ENCODE peak calls at places on chromosome 2, in five cellular contexts. G, F, N, I and O are unnamed samples.

GRCh38 chr2:146246734-146247523 is 1597.9 kb upstream of the ACVR2A start:
- DNase-seq in F (peak; percentile 11), G (no peak), N (no peak), I (no peak), O (peak; percentile 11)

GRCh38 chr2:133711226-133711625 is 143.0 kb upstream of the NCKAP5 start:
- DNase-seq in G (no peak), N (no peak), F (no peak), I (no peak), O (no peak)

GRCh38 chr2:132969371-132969985 is 299.5 kb upstream of the LYPD1 start:
- DNase-seq in F (peak; percentile 42), N (no peak), I (no peak), G (no peak), O (no peak)

GRCh38 chr2:192578780-192579179 is 384.0 kb upstream of the TMEFF2 start:
- DNase-seq in F (no peak), I (no peak), N (no peak), G (no peak), O (no peak)

GRCh38 chr2:157229572-157229971 is 27.9 kb upstream of the GALNT5 start:
- DNase-seq in F (peak; percentile 94), G (no peak), N (no peak), I (no peak), O (peak; percentile 95)

GRCh38 chr2:53087282-53087882 is 680.2 kb upstream of the CHAC2 start:
- DNase-seq in G (no peak), I (no peak), N (no peak), F (peak; percentile 80), O (peak; percentile 73)

GRCh38 chr2:108423067-108423466 is 25.9 kb upstream of the GCC2 start:
- DNase-seq in F (no peak), N (no peak), I (no peak), G (no peak), O (no peak)

GRCh38 chr2:64812298-64812697 is 158.6 kb upstream of the SERTAD2 start:
- DNase-seq in I (no peak), F (no peak), G (no peak), N (no peak), O (no peak)

GRCh38 chr2:230759481-230760191 is 47.0 kb downstream of the CAB39 start:
- DNase-seq in F (no peak), I (no peak), G (no peak), N (no peak), O (no peak)

GRCh38 chr2:70475266-70475665 is 78.4 kb downstream of the TGFA start:
- DNase-seq in N (no peak), F (no peak), G (no peak), I (no peak), O (no peak)

GRCh38 chr2:29129586-29130281 is 14.5 kb downstream of the CLIP4 start:
- DNase-seq in I (no peak), G (no peak), F (no peak), N (no peak), O (no peak)

GRCh38 chr2:73018188-73018825 is 53.2 kb downstream of the SFXN5 start:
- DNase-seq in F (peak; percentile 57), N (no peak), G (no peak), I (no peak), O (no peak)

GRCh38 chr2:9313443-9313842 is 106.8 kb downstream of the ASAP2 start:
- DNase-seq in I (no peak), F (peak; percentile 29), G (no peak), N (no peak), O (peak; percentile 67)

GRCh38 chr2:238101891-238102841 is 2.0 kb downstream of the ESPNL start:
- DNase-seq in G (peak; percentile 61), N (peak; percentile 78), I (no peak), F (no peak), O (no peak)

GRCh38 chr2:237987263-237987662 is 20.4 kb downstream of the UBE2F start:
- DNase-seq in F (no peak), N (no peak), G (no peak), I (no peak), O (no peak)

GRCh38 chr2:237354930-237355329 is 59.0 kb downstream of the COL6A3 start:
- DNase-seq in G (no peak), N (no peak), I (no peak), F (peak; percentile 72), O (peak; percentile 87)

GRCh38 chr2:241894681-241895426 is 25.3 kb downstream of the RTP5 start:
- DNase-seq in I (no peak), G (no peak), N (peak; percentile 63), F (no peak), O (no peak)

GRCh38 chr2:234447963-234448362 is 48.9 kb downstream of the ARL4C start:
- DNase-seq in F (no peak), N (no peak), G (no peak), I (no peak), O (no peak)

GRCh38 chr2:199458017-199458805 is 472 bp upstream of the SATB2 start:
- DNase-seq in G (peak; percentile 63), F (no peak), N (peak; percentile 80), I (no peak), O (peak; percentile 40)

DNA sequence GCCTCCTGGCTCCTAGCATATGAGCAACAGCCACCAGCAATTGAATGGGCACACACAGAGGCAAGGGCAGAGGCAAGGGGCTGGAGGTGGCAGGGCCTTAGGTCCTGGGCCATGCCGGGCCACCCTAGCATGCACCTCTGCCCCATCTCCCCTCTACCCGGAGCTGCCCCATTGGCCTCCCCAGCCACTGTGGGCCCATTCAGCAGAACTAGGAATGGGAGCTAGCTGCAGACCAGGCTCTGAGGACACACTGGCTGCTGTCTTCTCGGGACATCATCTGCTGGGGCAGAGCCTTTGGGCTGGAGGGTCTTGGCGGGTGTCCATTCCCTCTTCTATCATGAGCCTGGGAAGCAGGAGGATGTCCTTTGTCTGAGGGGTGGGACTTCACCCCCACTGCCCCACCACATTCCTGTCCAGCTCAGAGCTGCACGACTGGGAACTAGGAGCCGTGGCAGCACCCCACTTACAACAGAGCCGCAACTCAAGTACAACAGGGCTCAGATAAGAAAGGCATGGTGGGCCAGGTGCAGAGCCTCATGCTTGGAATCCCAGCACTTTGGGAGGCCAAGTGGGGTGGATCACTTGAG is 800 bp downstream of the VIL1 start:
- DNase-seq in F (no peak), N (peak; percentile 37), G (no peak), I (no peak), O (no peak)
- H3K4me3 ChIP-seq in F (no peak overlapping the region), N (no peak overlapping the region), G (no peak overlapping the region), I (no peak overlapping the region), O (no peak overlapping the region)

DNA sequence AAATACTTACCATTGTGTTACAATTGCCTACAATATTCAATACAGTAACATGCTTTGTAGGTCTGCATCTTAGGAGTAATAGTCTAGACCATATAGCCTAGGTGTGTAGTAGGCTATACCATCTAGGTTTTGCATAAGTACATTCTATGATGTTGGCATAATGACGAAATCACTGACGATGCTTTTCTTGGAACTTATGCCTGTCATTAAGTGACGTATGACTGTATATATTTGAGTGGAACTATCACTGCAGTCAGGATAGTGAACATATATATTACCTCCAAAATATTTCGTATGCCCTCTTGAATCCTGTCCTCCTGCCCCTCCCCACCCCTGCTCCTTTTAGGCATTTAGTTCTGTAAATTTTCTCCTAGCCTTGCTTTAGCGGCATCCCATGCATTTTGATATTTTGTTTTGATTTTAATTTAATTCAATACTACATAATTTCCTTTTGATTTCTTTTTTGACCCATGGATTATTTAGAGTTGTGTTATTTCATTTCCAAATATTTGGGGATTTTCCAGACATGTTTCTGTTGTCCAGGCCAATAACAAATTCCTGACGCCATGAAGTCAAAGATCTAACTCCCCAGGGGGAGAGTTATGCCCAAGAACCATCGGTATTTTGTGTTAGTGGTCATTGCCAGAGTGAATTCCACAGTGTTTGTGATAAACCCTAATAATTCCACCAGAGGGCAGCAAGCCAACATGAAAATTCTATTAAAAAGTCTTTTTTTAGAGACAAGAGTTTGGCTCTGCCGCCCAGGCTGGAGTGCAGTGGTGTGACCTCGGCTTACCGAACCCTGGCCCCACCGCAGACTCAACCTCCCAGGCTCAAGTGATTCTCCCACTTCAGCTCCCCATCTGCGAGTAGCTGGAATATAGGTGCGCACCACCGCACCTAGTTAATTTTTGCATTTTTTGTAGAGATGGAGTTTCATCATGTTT is 24.2 kb upstream of the CASP8 start:
- DNase-seq in N (peak; percentile 72), I (peak; percentile 49), G (peak; percentile 67), F (peak; percentile 78), O (peak; percentile 84)
- H3K4me3 ChIP-seq in N (no peak overlapping the region), I (peak overlapping the region; percentile 25), G (peak overlapping the region; percentile 30), F (no peak overlapping the region), O (peak overlapping the region; percentile 23)

GRCh38 chr2:195538937-195539336 is 118.1 kb upstream of the SLC39A10 start:
- DNase-seq in N (no peak), I (no peak), F (no peak), G (no peak), O (no peak)

GRCh38 chr2:195535911-195536522 is 121.0 kb upstream of the SLC39A10 start:
- DNase-seq in N (no peak), G (peak; percentile 57), I (peak; percentile 75), F (no peak), O (no peak)

GRCh38 chr2:195533771-195534642 is 123.0 kb upstream of the SLC39A10 start:
- DNase-seq in I (peak; percentile 65), G (peak; percentile 60), N (no peak), F (peak; percentile 94), O (peak; percentile 95)

GRCh38 chr2:195537811-195538210 is 119.2 kb upstream of the SLC39A10 start:
- DNase-seq in N (no peak), I (no peak), G (no peak), F (no peak), O (no peak)

DNA sequence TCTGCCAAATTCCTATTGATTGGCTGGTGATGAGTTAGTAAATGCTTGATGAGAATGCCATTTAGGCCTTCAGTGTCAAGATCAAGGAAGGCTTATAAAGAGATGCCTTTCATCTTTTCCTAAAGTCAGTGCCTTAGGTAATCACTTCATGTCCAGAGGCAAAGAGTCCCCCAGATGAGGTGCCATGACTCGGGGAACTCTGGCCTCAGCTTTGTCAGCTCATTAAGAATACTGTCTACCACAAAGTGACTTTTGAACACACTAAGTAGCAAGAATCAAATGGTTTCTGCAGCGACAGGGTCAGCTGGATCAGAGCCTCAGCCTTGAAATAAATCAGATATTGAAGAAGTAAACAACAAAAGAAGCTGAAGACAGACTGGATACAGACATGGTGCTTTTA is 120.2 kb upstream of the SLC39A10 start:
- DNase-seq in I (no peak), G (no peak), N (no peak), F (no peak), O (no peak)
- H3K4me3 ChIP-seq in I (no peak overlapping the region), G (no peak overlapping the region), N (no peak overlapping the region), F (no peak overlapping the region), O (no peak overlapping the region)

GRCh38 chr2:219567791-219568361 is 3.5 kb downstream of the OBSL1 start:
- DNase-seq in I (no peak), F (no peak), N (peak; percentile 56), G (peak; percentile 68), O (no peak)

GRCh38 chr2:219570924-219571310 is 422 bp downstream of the OBSL1 start:
- DNase-seq in F (peak; percentile 12), G (peak; percentile 75), N (no peak), I (no peak), O (no peak)

GRCh38 chr2:219569041-219569440 is 2.3 kb downstream of the OBSL1 start:
- DNase-seq in F (no peak), I (no peak), N (peak; percentile 29), G (no peak), O (no peak)

GRCh38 chr2:219570194-219570923 is 980 bp downstream of the OBSL1 start:
- DNase-seq in I (no peak), F (peak; percentile 19), G (peak; percentile 77), N (peak; percentile 88), O (peak; percentile 14)

DNA sequence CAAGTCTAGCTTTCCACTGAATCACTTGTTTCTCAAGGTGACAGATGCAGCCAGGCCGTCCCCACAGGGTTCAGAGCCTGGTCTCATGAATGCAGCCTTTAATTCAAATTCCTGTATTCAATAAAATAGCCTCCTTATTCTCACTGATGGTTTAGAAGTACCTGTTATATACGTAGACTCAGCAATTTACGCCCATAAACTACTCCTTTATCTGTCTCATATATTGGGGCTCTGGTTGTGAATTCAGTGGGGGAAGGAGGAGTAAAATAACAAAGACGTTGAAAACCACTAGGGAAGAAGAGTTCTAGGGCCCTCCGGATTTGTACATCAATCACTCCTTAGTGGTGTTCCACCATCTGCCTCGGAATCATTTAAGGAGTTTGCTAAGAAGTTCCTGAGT is 1.7 kb downstream of the OBSL1 start:
- DNase-seq in G (no peak), N (peak; percentile 28), F (no peak), I (no peak), O (no peak)
- H3K4me3 ChIP-seq in G (peak overlapping the region; percentile 77), N (no peak overlapping the region), F (no peak overlapping the region), I (no peak overlapping the region), O (no peak overlapping the region)